ENCODE peak calls at places on chromosomes 3 and 15, in seven cellular contexts. One of them, this sample, is unnamed.
A peak's percentile ranks its signal among the peaks of the same experiment; 100 is the strongest.

GRCh38 chr3:129245141-129245540 is 4.3 kb upstream of the COPG1 start:
- DNase-seq in AG04450: no peak
- DNase-seq in esophagus squamous epithelium: no peak
- DNase-seq in endodermal cell: no peak
- DNase-seq in CD8-positive, alpha-beta T cell: no peak
- DNase-seq in lower lobe of right lung: no peak
- DNase-seq in HepG2: no peak
- DNase-seq in this sample: no peak

GRCh38 chr15:62068787-62069170 is 2.0 kb downstream of the C2CD4A start:
- DNase-seq in CD8-positive, alpha-beta T cell: no peak
- DNase-seq in lower lobe of right lung: no peak
- DNase-seq in esophagus squamous epithelium: no peak
- DNase-seq in AG04450: no peak
- DNase-seq in HepG2: no peak
- DNase-seq in endodermal cell: no peak
- DNase-seq in this sample: no peak

GRCh38 chr3:12774619-12775018 is 15.6 kb upstream of the TMEM40 start:
- DNase-seq in lower lobe of right lung: no peak
- DNase-seq in endodermal cell: no peak
- DNase-seq in AG04450: no peak
- DNase-seq in esophagus squamous epithelium: no peak
- DNase-seq in HepG2: no peak
- DNase-seq in CD8-positive, alpha-beta T cell: no peak
- DNase-seq in this sample: no peak

GRCh38 chr15:95024388-95024787 is 793.0 kb downstream of the MCTP2 start:
- DNase-seq in AG04450: peak; percentile 7
- DNase-seq in HepG2: no peak
- DNase-seq in lower lobe of right lung: no peak
- DNase-seq in endodermal cell: peak; percentile 47
- DNase-seq in esophagus squamous epithelium: no peak
- DNase-seq in CD8-positive, alpha-beta T cell: no peak
- DNase-seq in this sample: peak; percentile 14

GRCh38 chr3:5929027-5929426 is 741.5 kb downstream of the EDEM1 start:
- DNase-seq in esophagus squamous epithelium: no peak
- DNase-seq in endodermal cell: no peak
- DNase-seq in lower lobe of right lung: no peak
- DNase-seq in CD8-positive, alpha-beta T cell: no peak
- DNase-seq in HepG2: no peak
- DNase-seq in AG04450: no peak
- DNase-seq in this sample: no peak

GRCh38 chr3:127792664-127793292 is 29.5 kb downstream of the MGLL start:
- DNase-seq in lower lobe of right lung: no peak
- DNase-seq in AG04450: peak; percentile 95
- DNase-seq in esophagus squamous epithelium: no peak
- DNase-seq in HepG2: no peak
- DNase-seq in endodermal cell: no peak
- DNase-seq in CD8-positive, alpha-beta T cell: no peak
- DNase-seq in this sample: no peak

GRCh38 chr3:59559721-59560514 is 510.1 kb upstream of the CFAP20DC start:
- DNase-seq in CD8-positive, alpha-beta T cell: no peak
- DNase-seq in HepG2: no peak
- DNase-seq in lower lobe of right lung: no peak
- DNase-seq in esophagus squamous epithelium: no peak
- DNase-seq in endodermal cell: no peak
- DNase-seq in AG04450: peak; percentile 73
- DNase-seq in this sample: no peak

GRCh38 chr3:33093847-33094246 is 3.1 kb downstream of the GLB1 start:
- DNase-seq in esophagus squamous epithelium: no peak
- DNase-seq in CD8-positive, alpha-beta T cell: no peak
- DNase-seq in HepG2: no peak
- DNase-seq in AG04450: no peak
- DNase-seq in endodermal cell: peak; percentile 66
- DNase-seq in lower lobe of right lung: no peak
- DNase-seq in this sample: peak; percentile 51

GRCh38 chr15:56602253-56602652 is 131.1 kb downstream of the ZNF280D start:
- DNase-seq in lower lobe of right lung: no peak
- DNase-seq in esophagus squamous epithelium: no peak
- DNase-seq in CD8-positive, alpha-beta T cell: no peak
- DNase-seq in endodermal cell: no peak
- DNase-seq in AG04450: no peak
- DNase-seq in HepG2: no peak
- DNase-seq in this sample: no peak

GRCh38 chr15:39657714-39658113 is 76.8 kb downstream of the THBS1 start:
- DNase-seq in lower lobe of right lung: no peak
- DNase-seq in endodermal cell: no peak
- DNase-seq in esophagus squamous epithelium: no peak
- DNase-seq in HepG2: no peak
- DNase-seq in CD8-positive, alpha-beta T cell: no peak
- DNase-seq in AG04450: peak; percentile 20
- DNase-seq in this sample: no peak

GRCh38 chr3:4899654-4900236 is 79.5 kb upstream of the BHLHE40 start:
- DNase-seq in CD8-positive, alpha-beta T cell: no peak
- DNase-seq in HepG2: no peak
- DNase-seq in endodermal cell: no peak
- DNase-seq in lower lobe of right lung: no peak
- DNase-seq in AG04450: no peak
- DNase-seq in esophagus squamous epithelium: no peak
- DNase-seq in this sample: no peak

GRCh38 chr15:60840703-60841411 is 361.9 kb upstream of the ICE2 start:
- DNase-seq in esophagus squamous epithelium: no peak
- DNase-seq in AG04450: no peak
- DNase-seq in CD8-positive, alpha-beta T cell: peak; percentile 8
- DNase-seq in endodermal cell: no peak
- DNase-seq in HepG2: no peak
- DNase-seq in lower lobe of right lung: no peak
- DNase-seq in this sample: no peak

GRCh38 chr3:56361731-56362130 is 106.5 kb downstream of the ERC2 start:
- DNase-seq in lower lobe of right lung: no peak
- DNase-seq in esophagus squamous epithelium: no peak
- DNase-seq in AG04450: no peak
- DNase-seq in HepG2: no peak
- DNase-seq in CD8-positive, alpha-beta T cell: no peak
- DNase-seq in endodermal cell: no peak
- DNase-seq in this sample: no peak

GRCh38 chr15:31279221-31280036 is 47.2 kb upstream of the KLF13 start:
- DNase-seq in esophagus squamous epithelium: no peak
- DNase-seq in AG04450: no peak
- DNase-seq in CD8-positive, alpha-beta T cell: no peak
- DNase-seq in lower lobe of right lung: no peak
- DNase-seq in HepG2: no peak
- DNase-seq in endodermal cell: no peak
- DNase-seq in this sample: peak; percentile 15

GRCh38 chr3:16888785-16889607 is 4.2 kb downstream of the PLCL2 start:
- DNase-seq in CD8-positive, alpha-beta T cell: no peak
- DNase-seq in lower lobe of right lung: no peak
- DNase-seq in endodermal cell: no peak
- DNase-seq in AG04450: no peak
- DNase-seq in HepG2: no peak
- DNase-seq in esophagus squamous epithelium: no peak
- DNase-seq in this sample: no peak

GRCh38 chr3:190319660-190320059 is 2.6 kb downstream of the CLDN1 start:
- DNase-seq in esophagus squamous epithelium: no peak
- DNase-seq in AG04450: no peak
- DNase-seq in endodermal cell: no peak
- DNase-seq in HepG2: no peak
- DNase-seq in CD8-positive, alpha-beta T cell: no peak
- DNase-seq in lower lobe of right lung: no peak
- DNase-seq in this sample: no peak

GRCh38 chr3:108861401-108861800 is 38.8 kb downstream of the TRAT1 start:
- DNase-seq in endodermal cell: no peak
- DNase-seq in AG04450: no peak
- DNase-seq in CD8-positive, alpha-beta T cell: no peak
- DNase-seq in lower lobe of right lung: no peak
- DNase-seq in HepG2: no peak
- DNase-seq in esophagus squamous epithelium: no peak
- DNase-seq in this sample: no peak

GRCh38 chr3:148146241-148146640 is 551.5 kb upstream of the AGTR1 start:
- DNase-seq in endodermal cell: no peak
- DNase-seq in HepG2: no peak
- DNase-seq in lower lobe of right lung: no peak
- DNase-seq in CD8-positive, alpha-beta T cell: no peak
- DNase-seq in AG04450: no peak
- DNase-seq in esophagus squamous epithelium: no peak
- DNase-seq in this sample: no peak

GRCh38 chr3:28504945-28505344 is 156.3 kb upstream of the AZI2 start:
- DNase-seq in esophagus squamous epithelium: no peak
- DNase-seq in endodermal cell: no peak
- DNase-seq in lower lobe of right lung: no peak
- DNase-seq in CD8-positive, alpha-beta T cell: no peak
- DNase-seq in AG04450: no peak
- DNase-seq in HepG2: no peak
- DNase-seq in this sample: no peak

GRCh38 chr3:129119365-129120100 is 2.1 kb downstream of the RAB43 start:
- DNase-seq in esophagus squamous epithelium: no peak
- DNase-seq in lower lobe of right lung: peak; percentile 49
- DNase-seq in HepG2: peak; percentile 86
- DNase-seq in endodermal cell: peak; percentile 64
- DNase-seq in AG04450: no peak
- DNase-seq in CD8-positive, alpha-beta T cell: no peak
- DNase-seq in this sample: no peak

GRCh38 chr15:96311639-96312038 is 18.9 kb upstream of the NR2F2 start:
- DNase-seq in esophagus squamous epithelium: no peak
- DNase-seq in endodermal cell: no peak
- DNase-seq in CD8-positive, alpha-beta T cell: no peak
- DNase-seq in lower lobe of right lung: no peak
- DNase-seq in HepG2: no peak
- DNase-seq in AG04450: no peak
- DNase-seq in this sample: no peak

DNA sequence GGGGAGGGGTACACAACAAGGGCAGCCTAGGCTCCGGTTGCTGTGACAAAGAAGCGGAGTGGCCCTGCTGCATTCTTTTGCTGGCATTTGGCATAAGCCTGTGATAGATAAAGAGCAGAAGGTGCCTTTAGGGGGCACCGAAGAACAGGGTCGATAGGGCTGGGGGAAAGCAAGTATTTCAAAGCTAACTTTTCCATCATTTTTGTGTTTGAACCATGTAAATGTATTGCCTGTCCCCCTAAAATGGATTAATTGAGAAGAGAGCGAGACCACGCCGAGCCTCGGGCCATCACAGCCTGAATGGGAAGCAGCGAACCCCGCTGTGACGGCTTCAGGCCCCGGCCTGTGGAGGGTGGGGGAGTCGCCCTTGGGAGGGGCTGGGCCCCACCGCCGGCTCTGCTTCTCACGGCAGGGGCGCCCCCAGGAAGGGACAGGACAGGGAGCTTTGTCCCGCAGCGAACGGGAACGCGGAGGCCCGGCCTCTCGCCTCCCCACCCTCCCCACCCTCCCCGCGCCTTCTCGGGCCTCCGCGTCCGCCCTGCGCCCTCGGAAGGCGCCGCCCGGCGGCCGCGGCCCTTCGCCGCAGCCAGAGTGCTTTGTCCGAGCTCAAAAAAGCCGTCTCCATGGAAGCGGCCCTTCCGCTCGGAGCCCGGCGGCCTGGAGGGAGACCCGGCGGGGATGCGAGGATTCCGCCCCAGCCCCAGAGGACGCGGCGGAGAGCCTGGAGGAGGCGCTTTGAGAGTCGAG is 32.4 kb upstream of the ALDH1L1 start:
- DNase-seq in AG04450: no peak
- DNase-seq in esophagus squamous epithelium: no peak
- DNase-seq in HepG2: peak; percentile 29
- DNase-seq in CD8-positive, alpha-beta T cell: no peak
- DNase-seq in lower lobe of right lung: peak; percentile 54
- DNase-seq in endodermal cell: peak; percentile 92
- DNase-seq in this sample: peak; percentile 89
- H3K27me3 ChIP-seq in AG04450: no peaks in the 10 kb centered on the region
- H3K27me3 ChIP-seq in esophagus squamous epithelium: peaks cover 61% of the 10 kb centered on the region
- H3K27me3 ChIP-seq in HepG2: peaks cover 2% of the 10 kb centered on the region
- H3K27me3 ChIP-seq in CD8-positive, alpha-beta T cell: peaks cover 7% of the 10 kb centered on the region
- H3K27me3 ChIP-seq in lower lobe of right lung: peaks cover 35% of the 10 kb centered on the region
- H3K27me3 ChIP-seq in endodermal cell: peaks cover 44% of the 10 kb centered on the region
- H3K27me3 ChIP-seq in this sample: peaks cover 21% of the 10 kb centered on the region

GRCh38 chr3:154844863-154845262 is 235.3 kb upstream of the MME start:
- DNase-seq in esophagus squamous epithelium: no peak
- DNase-seq in lower lobe of right lung: no peak
- DNase-seq in endodermal cell: no peak
- DNase-seq in AG04450: no peak
- DNase-seq in CD8-positive, alpha-beta T cell: no peak
- DNase-seq in HepG2: no peak
- DNase-seq in this sample: no peak
- H3K4me3 ChIP-seq in esophagus squamous epithelium: no peak overlapping the region
- H3K4me3 ChIP-seq in lower lobe of right lung: no peak overlapping the region
- H3K4me3 ChIP-seq in endodermal cell: no peak overlapping the region
- H3K4me3 ChIP-seq in AG04450: no peak overlapping the region
- H3K4me3 ChIP-seq in CD8-positive, alpha-beta T cell: no peak overlapping the region
- H3K4me3 ChIP-seq in HepG2: no peak overlapping the region
- H3K4me3 ChIP-seq in this sample: no peak overlapping the region

DNA sequence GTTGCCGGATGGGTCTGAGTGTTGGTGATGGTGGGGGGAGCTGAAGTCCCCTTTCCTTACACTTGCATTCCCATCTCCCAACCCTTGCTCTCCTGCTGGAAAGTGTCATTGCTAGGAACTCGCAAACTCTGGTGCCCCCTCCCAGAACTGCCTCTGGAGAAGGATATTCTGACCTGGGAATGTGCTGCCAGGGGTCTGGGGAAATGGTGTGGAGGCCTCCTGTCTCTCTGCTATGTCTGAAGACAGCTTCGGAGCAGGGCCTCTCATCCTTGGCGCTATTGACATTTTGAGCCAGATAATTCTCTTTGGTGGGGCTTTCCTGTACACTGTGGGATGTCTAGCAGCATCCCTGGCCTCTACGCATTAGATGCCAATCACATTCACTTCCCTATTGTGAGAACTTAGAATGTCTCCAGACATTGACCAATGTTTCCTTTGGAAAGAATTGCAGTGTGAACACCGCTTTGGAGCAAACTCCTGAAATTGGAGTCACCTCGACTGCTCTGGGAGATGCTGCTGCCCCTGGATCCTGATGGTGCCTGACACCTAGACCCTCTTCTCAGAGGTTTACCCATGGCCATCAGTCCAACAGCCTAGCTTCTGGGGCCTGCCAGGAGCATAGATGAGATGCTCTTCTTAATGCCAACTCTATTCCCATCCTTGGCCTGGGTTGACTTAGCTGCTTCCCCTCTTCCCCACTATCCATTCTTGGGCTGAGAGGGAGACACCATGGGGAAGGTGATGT is 2.2 kb upstream of the KY start:
- DNase-seq in endodermal cell: no peak
- DNase-seq in lower lobe of right lung: no peak
- DNase-seq in HepG2: no peak
- DNase-seq in AG04450: no peak
- DNase-seq in esophagus squamous epithelium: no peak
- DNase-seq in CD8-positive, alpha-beta T cell: no peak
- DNase-seq in this sample: no peak
- H3K27me3 ChIP-seq in endodermal cell: peaks cover 87% of the 10 kb centered on the region
- H3K27me3 ChIP-seq in lower lobe of right lung: peaks cover 15% of the 10 kb centered on the region
- H3K27me3 ChIP-seq in HepG2: no peaks in the 10 kb centered on the region
- H3K27me3 ChIP-seq in AG04450: peaks cover 4% of the 10 kb centered on the region
- H3K27me3 ChIP-seq in esophagus squamous epithelium: peaks cover 36% of the 10 kb centered on the region
- H3K27me3 ChIP-seq in CD8-positive, alpha-beta T cell: no peaks in the 10 kb centered on the region
- H3K27me3 ChIP-seq in this sample: peaks cover 71% of the 10 kb centered on the region

DNA sequence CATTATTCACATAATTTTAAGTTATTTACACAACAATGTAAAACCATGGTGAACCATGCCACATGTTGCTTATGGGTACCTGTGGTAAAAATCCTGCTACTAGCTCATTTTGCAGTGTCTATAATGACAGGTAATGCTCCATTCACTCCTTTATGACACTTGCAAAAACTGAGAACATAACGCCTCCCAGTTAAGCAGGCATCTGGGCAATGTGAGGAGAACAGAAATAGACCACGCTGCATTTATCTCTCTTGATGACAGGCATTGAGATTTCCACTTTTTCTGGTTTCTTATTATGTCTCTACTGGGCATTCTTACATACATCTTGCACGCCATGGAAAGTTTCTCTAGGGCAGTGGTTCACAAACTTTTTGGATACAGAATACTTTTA is 10.1 kb downstream of the CCRL2 start:
- DNase-seq in lower lobe of right lung: no peak
- DNase-seq in esophagus squamous epithelium: no peak
- DNase-seq in endodermal cell: no peak
- DNase-seq in AG04450: no peak
- DNase-seq in CD8-positive, alpha-beta T cell: no peak
- DNase-seq in HepG2: no peak
- DNase-seq in this sample: no peak
- H3K4me3 ChIP-seq in lower lobe of right lung: no peak overlapping the region
- H3K4me3 ChIP-seq in esophagus squamous epithelium: no peak overlapping the region
- H3K4me3 ChIP-seq in endodermal cell: no peak overlapping the region
- H3K4me3 ChIP-seq in AG04450: no peak overlapping the region
- H3K4me3 ChIP-seq in CD8-positive, alpha-beta T cell: no peak overlapping the region
- H3K4me3 ChIP-seq in HepG2: no peak overlapping the region
- H3K4me3 ChIP-seq in this sample: no peak overlapping the region

This sample was measured in H7.